ENCODE peak calls at places on chromosomes 3 and 15, in seven cellular contexts. One of them, this sample, is unnamed.
A peak's percentile ranks its signal among the peaks of the same experiment; 100 is the strongest.

GRCh38 chr15:31930967-31931366 is 99.3 kb upstream of the CHRNA7 start:
- DNase-seq in lower leg skin: no peak
- DNase-seq in right lobe of liver: no peak
- DNase-seq in stomach: no peak
- DNase-seq in body of pancreas: no peak
- DNase-seq in vagina: no peak
- DNase-seq in transverse colon: no peak
- DNase-seq in this sample: no peak

GRCh38 chr3:48157950-48158376 is 30.3 kb downstream of the CDC25A start:
- DNase-seq in lower leg skin: peak; percentile 22
- DNase-seq in right lobe of liver: peak; percentile 44
- DNase-seq in stomach: peak; percentile 65
- DNase-seq in body of pancreas: peak; percentile 55
- DNase-seq in vagina: no peak
- DNase-seq in transverse colon: peak; percentile 51
- DNase-seq in this sample: peak; percentile 80

GRCh38 chr15:69784808-69785550 is 312.7 kb downstream of the TLE3 start:
- DNase-seq in lower leg skin: no peak
- DNase-seq in right lobe of liver: no peak
- DNase-seq in stomach: no peak
- DNase-seq in body of pancreas: no peak
- DNase-seq in vagina: peak; percentile 67
- DNase-seq in transverse colon: no peak
- DNase-seq in this sample: no peak

GRCh38 chr15:56366211-56366610 is 985 bp downstream of the TEX9 start:
- DNase-seq in lower leg skin: no peak
- DNase-seq in right lobe of liver: no peak
- DNase-seq in stomach: no peak
- DNase-seq in body of pancreas: no peak
- DNase-seq in vagina: no peak
- DNase-seq in transverse colon: no peak
- DNase-seq in this sample: no peak

GRCh38 chr3:60417590-60417989 is 833.7 kb downstream of the FHIT start:
- DNase-seq in lower leg skin: no peak
- DNase-seq in right lobe of liver: no peak
- DNase-seq in stomach: no peak
- DNase-seq in body of pancreas: no peak
- DNase-seq in vagina: no peak
- DNase-seq in transverse colon: no peak
- DNase-seq in this sample: no peak

GRCh38 chr15:62165029-62165792 is at the start of gene C2CD4B:
- DNase-seq in lower leg skin: no peak
- DNase-seq in right lobe of liver: peak; percentile 79
- DNase-seq in stomach: peak; percentile 93
- DNase-seq in body of pancreas: peak; percentile 95
- DNase-seq in vagina: no peak
- DNase-seq in transverse colon: peak; percentile 72
- DNase-seq in this sample: no peak

GRCh38 chr15:95458736-95459135 is 871.8 kb upstream of the NR2F2 start:
- DNase-seq in lower leg skin: no peak
- DNase-seq in right lobe of liver: no peak
- DNase-seq in stomach: no peak
- DNase-seq in body of pancreas: no peak
- DNase-seq in vagina: no peak
- DNase-seq in transverse colon: no peak
- DNase-seq in this sample: no peak

GRCh38 chr15:77027697-77028450 is 32.9 kb downstream of the PSTPIP1 start:
- DNase-seq in lower leg skin: no peak
- DNase-seq in right lobe of liver: peak; percentile 16
- DNase-seq in stomach: no peak
- DNase-seq in body of pancreas: no peak
- DNase-seq in vagina: no peak
- DNase-seq in transverse colon: peak; percentile 10
- DNase-seq in this sample: no peak

GRCh38 chr15:39183177-39183881 is 397.6 kb upstream of the THBS1 start:
- DNase-seq in lower leg skin: no peak
- DNase-seq in right lobe of liver: no peak
- DNase-seq in stomach: no peak
- DNase-seq in body of pancreas: no peak
- DNase-seq in vagina: no peak
- DNase-seq in transverse colon: no peak
- DNase-seq in this sample: no peak

GRCh38 chr15:67927501-67928156 is 87.8 kb upstream of the RNU6-1 start:
- DNase-seq in lower leg skin: no peak
- DNase-seq in right lobe of liver: no peak
- DNase-seq in stomach: peak; percentile 92
- DNase-seq in body of pancreas: peak; percentile 70
- DNase-seq in vagina: no peak
- DNase-seq in transverse colon: peak; percentile 45
- DNase-seq in this sample: no peak

GRCh38 chr15:39939487-39940452 is 5.9 kb downstream of the EIF2AK4 start:
- DNase-seq in lower leg skin: no peak
- DNase-seq in right lobe of liver: no peak
- DNase-seq in stomach: no peak
- DNase-seq in body of pancreas: no peak
- DNase-seq in vagina: no peak
- DNase-seq in transverse colon: no peak
- DNase-seq in this sample: no peak

GRCh38 chr15:48058371-48058770 is 62.4 kb upstream of the SLC24A5 start:
- DNase-seq in lower leg skin: no peak
- DNase-seq in right lobe of liver: no peak
- DNase-seq in stomach: no peak
- DNase-seq in body of pancreas: no peak
- DNase-seq in vagina: no peak
- DNase-seq in transverse colon: no peak
- DNase-seq in this sample: no peak

GRCh38 chr3:113838631-113839209 is at the start of gene GRAMD1C:
- DNase-seq in lower leg skin: peak; percentile 70
- DNase-seq in right lobe of liver: peak; percentile 92
- DNase-seq in stomach: peak; percentile 91
- DNase-seq in body of pancreas: peak; percentile 91
- DNase-seq in vagina: no peak
- DNase-seq in transverse colon: peak; percentile 89
- DNase-seq in this sample: peak; percentile 88
- TF ChIP-seq POLR2A in lower leg skin: no peak
- TF ChIP-seq POLR2A in right lobe of liver: peak; percentile 27
- TF ChIP-seq POLR2A in stomach: no peak
- TF ChIP-seq POLR2A in body of pancreas: peak; percentile 65
- TF ChIP-seq POLR2A in vagina: no peak
- TF ChIP-seq POLR2A in transverse colon: no peak
- TF ChIP-seq POLR2A in this sample: no peak

DNA sequence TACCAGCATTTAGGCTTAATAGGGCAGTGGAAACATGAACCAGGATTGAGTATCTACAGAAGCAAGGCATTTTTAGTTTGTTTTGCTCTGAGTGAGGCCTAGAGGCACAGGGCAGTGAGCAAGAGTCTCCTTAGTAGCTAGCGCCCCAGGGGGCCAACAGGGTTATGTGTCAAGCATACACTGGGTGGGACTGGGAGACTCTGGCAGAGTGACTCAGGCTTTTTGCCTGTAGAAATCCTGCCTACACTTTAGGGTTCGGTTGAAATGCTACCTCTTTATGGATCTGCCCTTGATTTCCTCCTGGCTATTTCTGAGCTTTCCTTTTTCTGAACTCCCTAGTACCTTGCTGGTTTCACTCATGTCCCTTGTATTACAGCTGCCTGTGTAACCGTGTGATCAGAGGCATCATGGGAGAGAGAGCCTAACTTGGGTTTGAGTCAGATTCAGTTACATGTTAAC is 72.2 kb downstream of the TOP2B start:
- DNase-seq in lower leg skin: no peak
- DNase-seq in right lobe of liver: no peak
- DNase-seq in stomach: no peak
- DNase-seq in body of pancreas: peak; percentile 20
- DNase-seq in vagina: peak; percentile 84
- DNase-seq in transverse colon: no peak
- DNase-seq in this sample: peak; percentile 69
- TF ChIP-seq POLR2A in lower leg skin: no peak
- TF ChIP-seq POLR2A in right lobe of liver: no peak
- TF ChIP-seq POLR2A in stomach: no peak
- TF ChIP-seq POLR2A in body of pancreas: no peak
- TF ChIP-seq POLR2A in vagina: no peak
- TF ChIP-seq POLR2A in transverse colon: no peak
- TF ChIP-seq POLR2A in this sample: no peak

GRCh38 chr3:122514123-122515019 is at the start of gene KPNA1:
- DNase-seq in lower leg skin: peak; percentile 79
- DNase-seq in right lobe of liver: peak; percentile 90
- DNase-seq in stomach: peak; percentile 87
- DNase-seq in body of pancreas: peak; percentile 86
- DNase-seq in vagina: peak; percentile 90
- DNase-seq in transverse colon: peak; percentile 88
- DNase-seq in this sample: peak; percentile 96
- TF ChIP-seq POLR2A in lower leg skin: no peak
- TF ChIP-seq POLR2A in right lobe of liver: peak; percentile 98
- TF ChIP-seq POLR2A in stomach: peak; percentile 66
- TF ChIP-seq POLR2A in body of pancreas: peak; percentile 90
- TF ChIP-seq POLR2A in vagina: no peak
- TF ChIP-seq POLR2A in transverse colon: peak; percentile 94
- TF ChIP-seq POLR2A in this sample: peak; percentile 95

GRCh38 chr15:66292261-66293084 is 895 bp upstream of the DIS3L start:
- DNase-seq in lower leg skin: no peak
- DNase-seq in right lobe of liver: no peak
- DNase-seq in stomach: no peak
- DNase-seq in body of pancreas: peak; percentile 3
- DNase-seq in vagina: no peak
- DNase-seq in transverse colon: no peak
- DNase-seq in this sample: peak; percentile 84

GRCh38 chr15:66294157-66294931 is 976 bp downstream of the DIS3L start:
- DNase-seq in lower leg skin: no peak
- DNase-seq in right lobe of liver: no peak
- DNase-seq in stomach: no peak
- DNase-seq in body of pancreas: peak; percentile 31
- DNase-seq in vagina: no peak
- DNase-seq in transverse colon: peak; percentile 42
- DNase-seq in this sample: peak; percentile 60

GRCh38 chr15:66293085-66293418 is 316 bp upstream of the DIS3L start:
- DNase-seq in lower leg skin: no peak
- DNase-seq in right lobe of liver: no peak
- DNase-seq in stomach: no peak
- DNase-seq in body of pancreas: no peak
- DNase-seq in vagina: no peak
- DNase-seq in transverse colon: no peak
- DNase-seq in this sample: no peak

GRCh38 chr15:66294932-66295235 is 1.5 kb downstream of the DIS3L start:
- DNase-seq in lower leg skin: no peak
- DNase-seq in right lobe of liver: no peak
- DNase-seq in stomach: no peak
- DNase-seq in body of pancreas: no peak
- DNase-seq in vagina: no peak
- DNase-seq in transverse colon: no peak
- DNase-seq in this sample: no peak

DNA sequence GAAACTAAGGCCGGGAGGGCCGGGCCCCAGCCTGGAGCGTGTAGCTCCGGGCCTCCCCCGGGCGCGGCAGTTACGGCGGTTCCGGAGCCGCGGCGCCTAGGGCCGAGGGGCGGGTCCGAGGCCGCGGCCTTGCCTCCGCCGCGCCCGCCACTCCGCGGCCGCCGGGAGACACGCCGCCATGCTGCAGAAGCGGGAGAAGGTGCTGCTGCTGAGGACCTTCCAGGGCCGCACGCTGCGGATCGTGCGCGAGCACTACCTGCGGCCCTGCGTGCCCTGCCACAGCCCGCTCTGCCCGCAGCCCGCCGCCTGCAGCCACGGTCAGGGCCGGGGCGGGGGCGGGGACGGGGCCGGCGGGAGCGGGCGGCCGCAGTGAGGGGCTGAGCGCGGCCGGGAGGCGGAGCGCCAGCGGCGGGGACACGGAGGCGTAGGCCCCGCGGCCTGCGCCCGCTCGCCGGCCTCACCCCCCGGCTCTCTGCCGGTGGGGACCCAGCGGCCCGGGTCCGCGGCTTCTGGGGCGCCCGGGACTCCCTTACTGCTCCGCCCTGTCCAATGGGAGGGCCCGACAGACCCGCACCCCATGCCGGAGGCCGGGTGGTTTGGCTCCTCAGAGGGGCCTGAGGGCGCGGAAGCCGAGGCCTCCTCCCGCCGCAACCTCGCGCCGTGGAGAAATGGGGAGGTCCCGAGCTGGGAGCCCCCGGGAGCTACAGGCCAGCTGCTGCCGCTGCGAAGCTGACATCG is at the start of gene DIS3L:
- DNase-seq in lower leg skin: peak; percentile 25
- DNase-seq in right lobe of liver: peak; percentile 68
- DNase-seq in stomach: peak; percentile 72
- DNase-seq in body of pancreas: peak; percentile 56
- DNase-seq in vagina: no peak
- DNase-seq in transverse colon: peak; percentile 75
- DNase-seq in this sample: peak; percentile 88
- TF ChIP-seq POLR2A in lower leg skin: no peak
- TF ChIP-seq POLR2A in right lobe of liver: peak; percentile 79
- TF ChIP-seq POLR2A in stomach: no peak
- TF ChIP-seq POLR2A in body of pancreas: peak; percentile 25
- TF ChIP-seq POLR2A in vagina: no peak
- TF ChIP-seq POLR2A in transverse colon: peak; percentile 25
- TF ChIP-seq POLR2A in this sample: peak; percentile 58

DNA sequence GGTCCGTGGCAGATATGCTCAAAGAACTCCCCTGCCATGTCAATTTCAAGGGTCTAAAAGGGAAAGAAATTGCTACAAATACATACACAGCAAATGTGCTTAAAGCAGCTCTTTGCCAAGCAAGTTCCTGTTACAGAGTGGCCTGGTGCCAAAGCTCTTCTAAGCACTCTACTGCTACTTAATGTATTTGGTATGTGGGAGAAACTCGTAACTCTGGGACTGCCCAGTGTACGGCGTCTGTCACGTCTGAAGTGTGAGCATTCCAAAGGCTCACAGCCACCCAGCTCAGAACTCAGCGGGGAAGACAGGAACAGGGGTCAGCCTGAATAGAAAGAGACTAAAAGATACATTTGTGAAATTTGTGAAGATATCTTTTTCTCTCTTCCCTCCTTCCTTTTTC is 54.6 kb downstream of the RBMS3 start:
- DNase-seq in lower leg skin: peak; percentile 63
- DNase-seq in right lobe of liver: peak; percentile 51
- DNase-seq in stomach: peak; percentile 72
- DNase-seq in body of pancreas: peak; percentile 82
- DNase-seq in vagina: no peak
- DNase-seq in transverse colon: peak; percentile 58
- DNase-seq in this sample: no peak
- TF ChIP-seq POLR2A in lower leg skin: no peak
- TF ChIP-seq POLR2A in right lobe of liver: no peak
- TF ChIP-seq POLR2A in stomach: no peak
- TF ChIP-seq POLR2A in body of pancreas: peak; percentile 29
- TF ChIP-seq POLR2A in vagina: no peak
- TF ChIP-seq POLR2A in transverse colon: no peak
- TF ChIP-seq POLR2A in this sample: no peak

DNA sequence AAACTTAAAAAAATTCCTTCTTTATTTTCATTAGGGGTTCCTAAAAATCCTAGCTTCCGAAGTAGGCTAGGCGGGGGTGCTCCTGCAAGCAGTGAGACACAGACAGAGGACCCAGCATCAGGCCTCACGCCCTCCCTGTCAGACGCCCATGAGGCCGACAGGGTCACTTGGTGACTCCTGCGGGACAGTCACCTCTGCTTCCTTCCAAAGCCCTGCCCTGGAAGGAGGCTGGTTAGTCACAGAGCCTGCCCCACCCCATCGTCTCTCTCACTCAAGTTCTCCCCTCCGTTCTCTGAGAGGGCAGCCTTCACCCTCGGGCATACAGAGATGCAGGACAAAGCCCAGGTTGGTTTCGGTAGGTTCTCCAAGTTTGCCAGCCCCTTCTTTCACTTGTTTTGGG is 38.6 kb downstream of the EHD4 start:
- DNase-seq in lower leg skin: no peak
- DNase-seq in right lobe of liver: no peak
- DNase-seq in stomach: peak; percentile 61
- DNase-seq in body of pancreas: peak; percentile 29
- DNase-seq in vagina: no peak
- DNase-seq in transverse colon: peak; percentile 57
- DNase-seq in this sample: no peak
- TF ChIP-seq POLR2A in lower leg skin: no peak
- TF ChIP-seq POLR2A in right lobe of liver: no peak
- TF ChIP-seq POLR2A in stomach: no peak
- TF ChIP-seq POLR2A in body of pancreas: no peak
- TF ChIP-seq POLR2A in vagina: no peak
- TF ChIP-seq POLR2A in transverse colon: no peak
- TF ChIP-seq POLR2A in this sample: no peak

This sample was measured in erythroblast.